ENCODE peak calls at places on chromosomes 16 and 17, in four cellular contexts. E is psoas muscle, W is small intestine, S is left ventricle myocardium inferior. H is an unnamed sample.

GRCh38 chr17:73588291-73589095 is 55.8 kb downstream of the SDK2 start:
- DNase-seq in E (no peak), W (no peak), S (no peak), H (no peak)

GRCh38 chr16:1413684-1414531 is 596 bp downstream of the UNKL start:
- DNase-seq in E (peak; percentile 60), W (peak; percentile 56), S (peak; percentile 46), H (peak; percentile 36)

GRCh38 chr16:58258326-58258725 is 36.5 kb downstream of the PRSS54 start:
- DNase-seq in E (no peak), W (no peak), S (no peak), H (no peak)

GRCh38 chr17:15945493-15946209 is 721 bp downstream of the ADORA2B start:
- DNase-seq in E (no peak), W (no peak), S (no peak), H (no peak)

GRCh38 chr16:88928405-88929375 is 48.3 kb downstream of the CBFA2T3 start:
- DNase-seq in E (no peak), W (peak; percentile 37), S (no peak), H (no peak)

GRCh38 chr16:55001931-55002330 is 71.3 kb downstream of the IRX5 start:
- DNase-seq in E (no peak), W (no peak), S (no peak), H (no peak)

GRCh38 chr17:41049110-41049509 is 2.0 kb upstream of the KRTAP2-1 start:
- DNase-seq in E (no peak), W (no peak), S (no peak), H (no peak)

GRCh38 chr17:60137731-60138130 is 12.0 kb upstream of the CA4 start:
- DNase-seq in E (no peak), W (no peak), S (no peak), H (no peak)

GRCh38 chr17:29577009-29577777 is 8.7 kb downstream of the TP53I13 start:
- DNase-seq in E (no peak), W (no peak), S (peak; percentile 11), H (no peak)

GRCh38 chr17:80005360-80006338 is 30.0 kb downstream of the TBC1D16 start:
- DNase-seq in E (peak; percentile 41), W (peak; percentile 43), S (no peak), H (peak; percentile 58)

GRCh38 chr17:67992541-67993152 is 3.6 kb downstream of the C17orf58 start:
- DNase-seq in E (no peak), W (peak; percentile 65), S (no peak), H (no peak)

GRCh38 chr16:79093554-79093967 is 507.0 kb downstream of the MAF start:
- DNase-seq in E (peak; percentile 26), W (peak; percentile 2), S (no peak), H (no peak)

GRCh38 chr16:12186774-12187335 is 210.3 kb downstream of the SNX29 start:
- DNase-seq in E (no peak), W (peak; percentile 67), S (no peak), H (no peak)

GRCh38 chr17:67477687-67478086 is 100.6 kb downstream of the PITPNC1 start:
- DNase-seq in E (no peak), W (peak; percentile 23), S (no peak), H (no peak)

GRCh38 chr17:19249681-19250080 is 12.5 kb downstream of the EPN2 start:
- DNase-seq in E (no peak), W (no peak), S (no peak), H (peak; percentile 55)

GRCh38 chr16:82456683-82457082 is 170.1 kb upstream of the CDH13 start:
- DNase-seq in E (peak; percentile 26), W (peak; percentile 64), S (peak; percentile 20), H (peak; percentile 16)

GRCh38 chr17:7695586-7695985 is 7.3 kb downstream of the WRAP53 start:
- DNase-seq in E (no peak), W (no peak), S (no peak), H (no peak)

GRCh38 chr17:28701987-28702751 is 9.5 kb downstream of the PROCA1 start:
- DNase-seq in E (no peak), W (no peak), S (no peak), H (no peak)

GRCh38 chr16:85724936-85725335 is 26.0 kb downstream of the C16orf74 start:
- DNase-seq in E (no peak), W (no peak), S (no peak), H (no peak)

GRCh38 chr16:47507701-47508100 is 46.6 kb downstream of the PHKB start:
- DNase-seq in E (no peak), W (no peak), S (no peak), H (no peak)

GRCh38 chr17:59840908-59841666 is 51.7 kb downstream of the TUBD1 start:
- DNase-seq in E (no peak), W (peak; percentile 58), S (no peak), H (no peak)

GRCh38 chr17:47276868-47277267 is 23.2 kb downstream of the ITGB3 start:
- DNase-seq in E (peak; percentile 63), W (peak; percentile 33), S (peak; percentile 73), H (peak; percentile 79)

GRCh38 chr16:24139282-24139681 is 116.9 kb upstream of the CACNG3 start:
- DNase-seq in E (no peak), W (no peak), S (no peak), H (no peak)

GRCh38 chr17:78924481-78925151 is 571 bp downstream of the TIMP2 start:
- DNase-seq in E (peak; percentile 49), W (no peak), S (no peak), H (peak; percentile 53)

GRCh38 chr17:82702161-82702932 is 3.8 kb upstream of the RAB40B start:
- DNase-seq in E (no peak), W (peak; percentile 76), S (no peak), H (no peak)

GRCh38 chr16:14310519-14310991 is 239.4 kb downstream of the MRTFB start:
- DNase-seq in E (peak; percentile 48), W (no peak), S (no peak), H (no peak)

GRCh38 chr17:4936436-4936835 is 3.4 kb downstream of the SLC25A11 start:
- DNase-seq in E (no peak), W (no peak), S (no peak), H (no peak)

GRCh38 chr16:27318399-27319256 is 4.9 kb downstream of the IL4R start:
- DNase-seq in E (peak; percentile 33), W (peak; percentile 47), S (peak; percentile 47), H (peak; percentile 24)

GRCh38 chr16:49216593-49216992 is 65.0 kb downstream of the CBLN1 start:
- DNase-seq in E (no peak), W (peak; percentile 27), S (no peak), H (no peak)

GRCh38 chr17:59141860-59142259 is 13.1 kb downstream of the SKA2 start:
- DNase-seq in E (no peak), W (no peak), S (no peak), H (no peak)

GRCh38 chr17:17303010-17303846 is at the start of gene NT5M:
- DNase-seq in E (peak; percentile 78), W (peak; percentile 60), S (peak; percentile 83), H (peak; percentile 59)

GRCh38 chr17:17305282-17305801 is 2.2 kb downstream of the NT5M start:
- DNase-seq in E (no peak), W (peak; percentile 50), S (no peak), H (no peak)

GRCh38 chr17:17306181-17306580 is 3.0 kb downstream of the NT5M start:
- DNase-seq in E (no peak), W (no peak), S (no peak), H (no peak)

GRCh38 chr17:17304521-17304985 is 1.4 kb downstream of the NT5M start:
- DNase-seq in E (no peak), W (peak; percentile 38), S (no peak), H (no peak)

GRCh38 chr17:17303847-17304490 is 796 bp downstream of the NT5M start:
- DNase-seq in E (no peak), W (no peak), S (no peak), H (peak; percentile 22)
- H3K4me3 ChIP-seq in E (peak overlapping the region; percentile 72), W (peak overlapping the region; percentile 56), S (peak overlapping the region; percentile 70), H (peak overlapping the region; percentile 32)

DNA sequence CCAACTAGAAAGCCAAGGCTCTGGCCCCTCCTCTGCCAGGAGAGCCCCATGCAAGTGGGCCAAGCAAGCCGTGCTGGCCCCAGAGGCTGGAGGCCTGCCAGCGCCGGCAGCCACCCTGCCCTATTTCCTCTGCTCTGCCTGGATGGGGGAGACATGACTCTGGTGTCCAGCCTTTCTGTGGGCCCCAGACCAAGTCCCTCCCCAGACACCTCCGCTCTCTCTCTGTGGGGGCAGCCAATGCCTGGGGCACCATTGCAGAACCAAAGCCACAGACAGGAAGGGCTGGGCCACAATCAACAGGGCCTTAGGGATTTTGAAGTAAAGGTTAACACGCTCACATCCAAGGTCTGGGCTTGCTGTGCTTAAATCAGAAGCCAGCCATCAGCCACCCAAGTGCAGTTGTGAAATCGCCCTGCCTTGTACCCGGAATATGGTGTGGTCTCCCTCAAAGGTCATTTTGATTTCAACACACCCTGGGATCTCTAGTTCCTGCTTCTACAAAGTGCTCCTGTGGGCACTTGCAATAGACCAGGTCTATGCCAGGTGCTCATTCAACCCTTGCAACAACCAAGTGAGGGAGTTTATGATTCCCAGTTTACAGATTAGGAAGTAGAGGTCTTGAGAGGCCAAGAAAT is 63.5 kb upstream of the TEX2 start:
- DNase-seq in E (peak; percentile 80), W (no peak), S (peak; percentile 89), H (peak; percentile 79)
- H3K4me1 ChIP-seq in E (peaks cover 13% of the 10 kb centered on the region), W (no peaks in the 10 kb centered on the region), S (peaks cover 94% of the 10 kb centered on the region), H (no peaks in the 10 kb centered on the region)

GRCh38 chr16:87524407-87524806 is 31.6 kb upstream of the ZCCHC14 start:
- DNase-seq in E (no peak), W (no peak), S (no peak), H (no peak)

GRCh38 chr16:87525352-87525751 is 32.5 kb upstream of the ZCCHC14 start:
- DNase-seq in E (no peak), W (no peak), S (no peak), H (no peak)

GRCh38 chr16:87528690-87529579 is 36.1 kb upstream of the ZCCHC14 start:
- DNase-seq in E (no peak), W (peak; percentile 60), S (no peak), H (no peak)

GRCh38 chr16:87527055-87527724 is 34.4 kb upstream of the ZCCHC14 start:
- DNase-seq in E (no peak), W (no peak), S (no peak), H (no peak)

DNA sequence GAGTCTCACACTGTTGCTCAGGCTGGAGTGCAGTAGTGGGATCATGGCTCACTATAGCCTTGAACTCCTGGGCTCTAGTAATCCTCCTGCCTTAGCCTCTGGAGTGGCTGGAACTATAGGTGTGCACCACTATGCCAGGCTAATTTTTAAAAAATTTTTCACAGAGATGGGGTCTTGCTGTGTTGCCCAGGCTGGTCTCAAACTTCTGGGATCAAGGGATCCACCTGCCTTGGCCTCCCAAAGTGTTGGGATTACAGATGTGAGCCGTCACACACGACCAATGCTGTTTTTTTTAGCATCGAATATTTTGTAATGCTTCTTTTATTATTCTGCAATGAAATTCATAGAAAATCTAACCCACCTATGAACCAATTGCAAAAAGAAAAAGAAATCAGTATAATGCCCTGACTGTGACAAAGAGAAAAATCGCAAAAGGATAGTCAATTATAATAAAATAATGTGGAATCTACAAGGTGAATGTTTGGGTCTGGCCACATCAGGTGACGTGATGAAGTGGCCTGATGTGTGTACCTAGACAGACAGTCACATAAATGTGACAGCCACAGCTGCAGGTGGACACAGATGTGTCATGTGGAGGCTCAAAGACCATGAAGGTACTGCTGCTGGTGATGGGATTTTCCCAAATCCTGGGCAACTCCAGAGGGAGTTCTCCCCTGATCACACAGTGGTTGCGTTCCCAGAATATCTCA is 33.6 kb upstream of the ZCCHC14 start:
- DNase-seq in E (no peak), W (no peak), S (no peak), H (no peak)
- H3K4me3 ChIP-seq in E (no peak overlapping the region), W (no peak overlapping the region), S (no peak overlapping the region), H (no peak overlapping the region)

DNA sequence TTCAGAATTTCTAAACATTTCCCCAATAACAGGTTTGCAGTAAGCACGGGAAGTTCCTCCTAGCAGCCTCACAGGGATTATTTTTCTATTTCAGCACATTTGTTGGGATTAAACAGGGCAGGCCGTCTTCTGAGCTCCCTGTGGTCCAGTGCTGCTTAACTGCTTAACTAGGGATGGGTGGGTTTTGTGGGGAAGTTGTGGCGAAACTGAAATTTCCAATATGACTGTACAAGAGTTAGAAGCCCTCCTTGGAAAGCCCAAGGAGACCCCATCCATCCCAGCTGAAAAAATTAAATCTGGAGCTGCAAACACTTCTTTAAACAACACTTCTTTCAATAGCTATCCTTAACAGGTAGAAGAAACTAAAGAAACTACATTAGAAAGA is 22.2 kb downstream of the FAM117A start:
- DNase-seq in E (no peak), W (no peak), S (no peak), H (no peak)
- H3K4me1 ChIP-seq in E (peaks cover 36% of the 10 kb centered on the region), W (peaks cover 30% of the 10 kb centered on the region), S (peaks cover 97% of the 10 kb centered on the region), H (peaks cover 13% of the 10 kb centered on the region)

H was measured in uterus.